ENCODE peak calls at places on chromosomes 5 and 9, in ten cellular contexts. K is Peyer's patch, F is body of pancreas, Y is tibial artery, L is MM.1S, M is stomach, N is Caco-2, A is kidney, E is A549, U is OCI-LY7. J is an unnamed sample.

GRCh38 chr5:108625654-108626053 is 122.0 kb upstream of the FER start:
- DNase-seq in A (no peak), U (no peak), Y (no peak), E (no peak), K (no peak), F (no peak), M (no peak), L (no peak), N (no peak), J (no peak)

GRCh38 chr5:56480305-56481146 is 247.4 kb upstream of the ANKRD55 start:
- DNase-seq in E (no peak), N (peak; percentile 73), U (peak; percentile 61), Y (peak; percentile 45), K (peak; percentile 61), L (peak; percentile 65), F (peak; percentile 43), M (peak; percentile 34), A (peak; percentile 91), J (peak; percentile 88)

GRCh38 chr5:59767753-59768159 is 125.8 kb downstream of the PDE4D start:
- DNase-seq in F (no peak), L (no peak), E (no peak), U (no peak), Y (no peak), A (no peak), K (no peak), N (no peak), M (no peak), J (no peak)

GRCh38 chr9:32502459-32502858 is 23.5 kb downstream of the RIGI start:
- DNase-seq in U (no peak), L (no peak), F (no peak), E (peak; percentile 53), A (no peak), M (no peak), N (no peak), K (no peak), Y (no peak), J (no peak)

GRCh38 chr5:102649731-102650130 is 105.4 kb upstream of the PAM start:
- DNase-seq in U (no peak), L (no peak), E (no peak), Y (no peak), F (no peak), M (no peak), N (no peak), K (no peak), A (no peak), J (no peak)

GRCh38 chr5:14122089-14122488 is 21.1 kb upstream of the TRIO start:
- DNase-seq in N (no peak), F (no peak), Y (no peak), U (no peak), K (no peak), A (no peak), M (no peak), L (no peak), E (no peak), J (no peak)

GRCh38 chr5:140073296-140073695 is 30.2 kb upstream of the NRG2 start:
- DNase-seq in N (no peak), M (no peak), Y (no peak), F (no peak), E (no peak), A (no peak), L (peak; percentile 33), K (no peak), U (peak; percentile 41), J (no peak)

GRCh38 chr5:33409435-33410146 is 31.2 kb upstream of the TARS1 start:
- DNase-seq in F (peak; percentile 34), M (no peak), Y (no peak), L (no peak), A (no peak), U (no peak), E (no peak), N (no peak), K (no peak), J (no peak)

GRCh38 chr5:157710887-157711286 is 20.3 kb upstream of the THG1L start:
- DNase-seq in U (no peak), Y (no peak), F (no peak), E (no peak), L (no peak), K (no peak), A (no peak), N (no peak), M (no peak), J (no peak)

GRCh38 chr5:85920984-85921383 is 696.8 kb upstream of the COX7C start:
- DNase-seq in Y (no peak), F (no peak), E (no peak), N (no peak), K (no peak), A (peak; percentile 26), U (no peak), L (no peak), M (no peak), J (peak; percentile 59)

GRCh38 chr5:85921590-85921989 is 696.2 kb upstream of the COX7C start:
- DNase-seq in L (peak; percentile 17), E (peak; percentile 4), A (no peak), Y (no peak), K (no peak), U (no peak), N (no peak), F (no peak), M (no peak), J (no peak)
- TF ChIP-seq CTCF in L (no peak), E (no peak), A (no peak), Y (no peak), K (no peak), U (no peak), N (no peak), F (no peak), M (no peak), J (no peak)

GRCh38 chr9:128913995-128914772 is 6.6 kb upstream of the PHYHD1 start:
- DNase-seq in M (no peak), N (no peak), Y (no peak), E (no peak), K (no peak), L (no peak), F (no peak), A (no peak), U (no peak), J (no peak)
- H3K9me3 ChIP-seq in M (no peaks in the 10 kb centered on the region), N (no peaks in the 10 kb centered on the region), Y (no peaks in the 10 kb centered on the region), E (no peaks in the 10 kb centered on the region), K (no peaks in the 10 kb centered on the region), L (no peaks in the 10 kb centered on the region), F (no peaks in the 10 kb centered on the region), A (no peaks in the 10 kb centered on the region), U (no peaks in the 10 kb centered on the region), J (no peaks in the 10 kb centered on the region)

DNA sequence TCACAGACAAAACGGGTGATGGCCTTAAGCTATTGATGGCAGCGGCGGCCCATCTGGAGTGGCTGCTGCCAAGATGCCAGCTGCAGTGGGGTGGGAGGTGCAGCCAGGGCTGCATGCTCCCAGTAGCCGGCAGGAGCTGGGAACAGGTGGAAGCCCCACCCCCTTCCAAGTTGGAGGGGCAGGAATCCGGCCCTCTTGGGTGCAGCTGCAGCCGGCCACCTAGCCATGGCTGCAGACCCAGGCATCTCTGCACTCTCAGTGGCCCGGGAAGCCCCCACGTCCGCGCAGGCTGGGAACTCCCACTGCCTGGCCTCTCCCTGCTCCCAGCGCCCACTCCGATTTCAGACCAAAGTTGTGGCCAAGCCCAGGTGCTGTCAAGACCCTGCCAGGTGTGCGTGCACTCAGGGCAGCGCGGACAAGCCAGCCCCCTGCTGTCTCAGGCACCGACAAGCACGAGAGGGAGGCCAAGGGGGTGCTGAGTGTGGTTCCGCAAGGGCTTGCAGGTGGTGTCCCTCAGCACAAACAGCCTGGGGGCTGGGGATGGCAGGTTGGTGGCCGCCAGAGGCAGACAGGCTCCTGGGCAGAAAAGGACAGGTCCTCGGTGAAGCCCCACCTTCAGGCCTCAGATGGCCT is 115.1 kb upstream of the TSLP start:
- DNase-seq in U (no peak), L (no peak), M (no peak), F (no peak), Y (no peak), A (no peak), N (no peak), E (no peak), K (no peak), J (peak; percentile 70)
- TF ChIP-seq CTCF in U (no peak), L (no peak), M (no peak), F (no peak), Y (no peak), A (no peak), N (no peak), E (no peak), K (no peak), J (no peak)

GRCh38 chr9:132699926-132700325 is 29.7 kb downstream of the GTF3C4 start:
- DNase-seq in Y (no peak), U (no peak), F (no peak), N (no peak), L (no peak), M (no peak), E (no peak), A (no peak), K (no peak), J (no peak)
- H3K9me3 ChIP-seq in Y (peaks cover 11% of the 10 kb centered on the region), U (peaks cover 33% of the 10 kb centered on the region), F (no peaks in the 10 kb centered on the region), N (peaks cover 33% of the 10 kb centered on the region), L (no peaks in the 10 kb centered on the region), M (peaks cover 5% of the 10 kb centered on the region), E (peaks cover 64% of the 10 kb centered on the region), A (peaks cover 5% of the 10 kb centered on the region), K (no peaks in the 10 kb centered on the region), J (peaks cover 3% of the 10 kb centered on the region)

GRCh38 chr5:134893748-134894505 is 11.0 kb upstream of the PCBD2 start:
- DNase-seq in F (no peak), E (no peak), Y (no peak), A (no peak), K (no peak), N (no peak), L (no peak), M (no peak), U (no peak), J (no peak)

GRCh38 chr5:134892282-134892681 is 12.6 kb upstream of the PCBD2 start:
- DNase-seq in U (no peak), F (no peak), A (no peak), Y (no peak), E (no peak), L (no peak), K (no peak), M (no peak), N (no peak), J (no peak)

GRCh38 chr5:134891473-134891872 is 13.5 kb upstream of the PCBD2 start:
- DNase-seq in N (no peak), M (no peak), U (no peak), Y (no peak), L (no peak), K (no peak), F (no peak), E (no peak), A (no peak), J (no peak)

GRCh38 chr5:134889335-134889734 is 15.2 kb downstream of the TXNDC15 start:
- DNase-seq in U (no peak), F (no peak), A (no peak), Y (no peak), K (no peak), M (no peak), E (no peak), L (no peak), N (no peak), J (no peak)

DNA sequence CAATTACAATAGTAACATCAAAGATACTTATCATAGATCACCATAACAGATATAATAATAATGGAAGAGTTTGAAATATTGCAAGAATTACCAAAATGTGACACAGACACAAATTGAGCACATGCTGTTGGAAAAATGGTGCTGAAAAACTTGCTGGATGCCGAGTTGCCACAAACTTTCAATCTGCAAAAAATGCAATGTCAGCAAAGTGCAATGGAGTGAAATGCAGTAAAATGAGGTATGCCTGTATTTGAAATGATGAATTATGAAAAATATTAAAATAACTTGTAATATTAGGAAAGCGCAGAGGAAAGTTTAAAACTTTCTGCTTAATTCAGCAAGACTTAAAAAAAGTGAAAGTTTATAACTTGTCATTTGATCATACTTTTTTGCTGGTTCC is 12.0 kb upstream of the PCBD2 start:
- DNase-seq in M (no peak), E (no peak), N (no peak), U (no peak), Y (no peak), F (no peak), K (no peak), A (no peak), L (no peak), J (no peak)
- TF ChIP-seq CTCF in M (no peak), E (no peak), N (no peak), U (no peak), Y (no peak), F (no peak), K (no peak), A (no peak), L (no peak), J (no peak)

J was measured in spleen.